ENCODE peak calls at places on chromosomes 2 and 18, in six cellular contexts. N is tibial artery; I is bronchial epithelial cell; W is CD4-positive, alpha-beta memory T cell; T is body of pancreas; G is aorta. A is an unnamed sample. For H3K36me3 and H3K27me3, the result is how much of the 10 kb centered on the place peaks cover.

GRCh38 chr18:27685807-27686412 is 491.0 kb downstream of the CDH2 start:
- DNase-seq in W (no peak), N (no peak), I (peak), G (no peak), T (peak), A (peak)

GRCh38 chr2:220893411-220893810 is 678.7 kb downstream of the EPHA4 start:
- DNase-seq in W (no peak), T (no peak), I (peak), G (no peak), N (no peak), A (no peak)

GRCh38 chr2:127217470-127218325 is 2.4 kb downstream of the CYP27C1 start:
- DNase-seq in W (no peak), I (peak), G (no peak), T (no peak), N (no peak), A (no peak)

GRCh38 chr2:37897511-37897910 is 27.6 kb upstream of the RMDN2 start:
- DNase-seq in G (no peak), T (no peak), N (no peak), W (no peak), I (no peak), A (no peak)

GRCh38 chr18:64082513-64082912 is 66.4 kb downstream of the LINC00305 start:
- DNase-seq in W (no peak), T (no peak), G (no peak), N (no peak), I (no peak), A (no peak)

GRCh38 chr2:146820672-146821071 is 1024.2 kb upstream of the ACVR2A start:
- DNase-seq in I (peak), W (no peak), G (no peak), N (no peak), T (no peak), A (no peak)

GRCh38 chr2:235055891-235056516 is 104.2 kb downstream of the SH3BP4 start:
- DNase-seq in N (no peak), W (no peak), I (peak), T (peak), G (no peak), A (peak)

GRCh38 chr2:133841905-133842304 is 273.6 kb upstream of the NCKAP5 start:
- DNase-seq in G (no peak), W (no peak), I (peak), N (no peak), T (no peak), A (no peak)

GRCh38 chr2:28413896-28414290 is 21.2 kb downstream of the FOSL2 start:
- DNase-seq in T (no peak), W (no peak), I (no peak), N (no peak), G (no peak), A (no peak)

GRCh38 chr18:37524546-37525301 is 40.9 kb downstream of the CELF4 start:
- DNase-seq in G (no peak), T (no peak), W (no peak), I (no peak), N (no peak), A (no peak)

GRCh38 chr2:70705160-70705850 is 62.7 kb downstream of the ADD2 start:
- DNase-seq in I (no peak), W (no peak), G (no peak), N (no peak), T (no peak), A (no peak)

GRCh38 chr2:64972856-64973255 is 16.3 kb upstream of the SLC1A4 start:
- DNase-seq in T (no peak), I (no peak), G (no peak), N (no peak), W (no peak), A (no peak)

GRCh38 chr2:239193925-239194687 is 206.7 kb downstream of the HDAC4 start:
- DNase-seq in T (peak), N (peak), I (no peak), G (no peak), W (no peak), A (no peak)
- H3K36me3 ChIP-seq in T (under half), N (under half), I (under half), G (under half), W (under half), A (under half)

GRCh38 chr2:165640232-165640923 is 153.7 kb downstream of the GALNT3 start:
- DNase-seq in N (no peak), G (no peak), I (peak), T (no peak), W (no peak), A (no peak)
- H3K27me3 ChIP-seq in N (under half), G (under half), I (under half), T (under half), W (under half), A (under half)

GRCh38 chr2:121363632-121364420 is 78.8 kb upstream of the TFCP2L1 start:
- DNase-seq in W (no peak), I (peak), T (no peak), N (no peak), G (no peak), A (no peak)

GRCh38 chr2:121367246-121367900 is 82.4 kb upstream of the TFCP2L1 start:
- DNase-seq in T (no peak), G (no peak), I (no peak), N (no peak), W (no peak), A (no peak)

GRCh38 chr2:121368155-121368554 is 83.2 kb upstream of the TFCP2L1 start:
- DNase-seq in G (no peak), N (no peak), W (no peak), I (no peak), T (no peak), A (no peak)

GRCh38 chr2:121365061-121365460 is 80.1 kb upstream of the TFCP2L1 start:
- DNase-seq in G (no peak), T (no peak), N (no peak), W (no peak), I (no peak), A (no peak)

DNA sequence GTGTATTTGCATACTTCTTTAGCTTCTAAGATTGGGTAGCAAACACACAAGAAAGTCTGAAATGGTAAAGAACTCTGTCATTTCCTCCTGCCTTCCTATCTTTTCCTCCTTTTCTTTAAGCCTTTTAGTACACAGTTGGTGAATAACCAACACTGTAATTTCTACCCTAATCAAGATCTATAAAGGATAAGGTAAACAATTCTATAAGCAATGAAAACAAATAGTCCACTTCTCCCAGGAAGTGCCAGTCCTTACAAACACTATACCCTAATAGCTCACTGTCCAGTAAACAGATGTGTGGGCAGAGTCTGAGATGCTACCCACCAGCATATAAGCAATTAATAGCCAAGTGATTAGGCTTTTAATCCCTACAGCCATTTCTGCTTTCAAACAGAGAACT is 81.0 kb upstream of the TFCP2L1 start:
- DNase-seq in G (no peak), T (no peak), N (no peak), W (no peak), I (no peak), A (no peak)
- H3K36me3 ChIP-seq in G (under half), T (under half), N (half or more), W (half or more), I (under half), A (under half)

DNA sequence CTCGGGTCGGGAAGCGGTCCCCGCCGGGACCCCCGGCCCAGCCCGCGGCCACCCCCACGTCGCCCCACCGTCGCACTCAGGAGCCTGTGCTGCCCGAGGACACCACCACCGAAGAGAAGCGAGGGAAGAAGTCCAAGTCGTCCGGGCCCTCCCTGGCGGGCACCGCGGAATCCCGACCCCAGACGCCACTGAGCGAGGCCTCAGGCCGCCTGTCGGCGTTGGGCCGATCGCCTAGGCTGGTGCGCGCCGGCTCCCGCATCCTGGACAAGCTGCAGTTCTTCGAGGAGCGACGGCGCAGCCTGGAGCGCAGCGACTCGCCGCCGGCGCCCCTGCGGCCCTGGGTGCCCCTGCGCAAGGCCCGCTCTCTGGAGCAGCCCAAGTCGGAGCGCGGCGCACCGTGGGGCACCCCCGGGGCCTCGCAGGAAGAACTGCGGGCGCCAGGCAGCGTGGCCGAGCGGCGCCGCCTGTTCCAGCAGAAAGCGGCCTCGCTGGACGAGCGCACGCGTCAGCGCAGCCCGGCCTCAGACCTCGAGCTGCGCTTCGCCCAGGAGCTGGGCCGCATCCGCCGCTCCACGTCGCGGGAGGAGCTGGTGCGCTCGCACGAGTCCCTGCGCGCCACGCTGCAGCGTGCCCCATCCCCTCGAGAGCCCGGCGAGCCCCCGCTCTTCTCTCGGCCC is 13.6 kb downstream of the SPEG start:
- DNase-seq in T (no peak), W (no peak), N (peak), I (no peak), G (peak), A (no peak)
- H3K27me3 ChIP-seq in T (under half), W (under half), N (under half), I (under half), G (under half), A (under half)

GRCh38 chr2:20250436-20250835 is 25.5 kb upstream of the SDC1 start:
- DNase-seq in I (no peak), G (no peak), T (no peak), N (no peak), W (no peak), A (no peak)
- H3K36me3 ChIP-seq in I (under half), G (under half), T (under half), N (half or more), W (under half), A (half or more)

DNA sequence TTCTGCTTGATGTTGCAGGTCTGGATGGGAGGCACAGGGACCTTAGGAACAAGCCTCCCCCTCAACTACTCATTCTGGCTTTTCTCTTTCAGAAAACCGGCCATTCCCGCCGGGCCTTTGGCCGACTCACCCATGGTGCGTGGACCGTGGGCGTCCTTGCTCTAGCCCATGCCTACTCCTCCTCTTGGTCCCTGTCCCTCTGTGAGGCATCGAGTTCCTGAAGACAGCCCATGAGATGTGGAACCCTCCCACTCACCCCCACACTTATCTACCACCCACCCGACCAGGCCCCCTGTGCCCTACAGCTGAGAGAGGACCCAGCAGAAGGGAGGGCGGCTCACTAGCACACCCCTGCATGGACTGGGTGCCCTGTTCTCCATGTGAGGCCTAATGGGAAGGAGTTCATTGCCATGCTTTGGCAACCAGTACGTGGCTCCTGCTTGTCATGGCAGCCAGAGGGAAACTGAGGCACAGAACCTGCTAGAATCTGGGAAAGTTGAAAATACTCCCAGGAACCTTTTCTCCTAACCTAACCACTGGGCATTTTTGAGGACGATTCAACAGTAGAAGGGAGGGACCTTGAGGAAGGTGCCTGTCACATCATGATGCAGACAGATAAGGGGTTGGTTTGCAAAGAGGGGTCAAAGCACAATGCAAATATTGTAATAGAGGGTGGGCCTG is 8.5 kb downstream of the SPEG start:
- DNase-seq in I (no peak), W (no peak), T (no peak), G (no peak), N (peak), A (no peak)
- H3K27me3 ChIP-seq in I (under half), W (under half), T (under half), G (under half), N (under half), A (under half)

GRCh38 chr2:18824317-18824716 is 234.9 kb upstream of the NT5C1B start:
- DNase-seq in T (no peak), N (no peak), W (no peak), I (no peak), G (no peak), A (no peak)

GRCh38 chr2:18828296-18828695 is 238.9 kb upstream of the NT5C1B start:
- DNase-seq in I (no peak), G (no peak), W (no peak), N (no peak), T (no peak), A (no peak)

GRCh38 chr2:18824915-18825314 is 235.5 kb upstream of the NT5C1B start:
- DNase-seq in I (no peak), G (no peak), W (no peak), T (no peak), N (no peak), A (no peak)

GRCh38 chr2:18829331-18829902 is 240.0 kb upstream of the NT5C1B start:
- DNase-seq in W (no peak), I (peak), N (no peak), T (no peak), G (no peak), A (no peak)

GRCh38 chr2:18825856-18826255 is 236.5 kb upstream of the NT5C1B start:
- DNase-seq in T (no peak), I (no peak), G (no peak), N (no peak), W (no peak), A (no peak)
- H3K36me3 ChIP-seq in T (under half), I (under half), G (under half), N (under half), W (under half), A (under half)

GRCh38 chr2:27243391-27244130 is 19.3 kb downstream of the SLC30A3 start:
- DNase-seq in N (no peak), I (no peak), G (peak), T (no peak), W (no peak), A (no peak)
- H3K27me3 ChIP-seq in N (under half), I (under half), G (under half), T (under half), W (under half), A (under half)

DNA sequence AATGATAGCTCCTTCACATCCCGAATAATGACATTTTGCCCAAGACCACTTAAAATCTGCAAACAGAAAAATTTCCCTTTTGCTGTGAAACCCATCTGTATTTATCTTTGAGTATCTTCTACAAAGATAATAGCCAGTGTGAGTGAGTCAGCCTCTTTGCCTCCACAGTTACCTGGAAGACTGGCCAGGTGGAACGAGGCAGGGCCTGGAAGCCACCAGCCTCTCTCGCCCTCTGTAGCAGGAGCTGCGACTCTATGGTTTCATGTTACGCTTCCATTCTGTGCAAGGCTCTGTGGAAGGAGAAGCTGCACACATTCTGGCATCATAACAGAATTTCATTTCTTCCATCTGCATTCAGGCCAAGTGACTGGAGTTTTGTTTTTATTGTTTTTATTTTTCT is 9.6 kb downstream of the ELP2 start:
- DNase-seq in T (no peak), W (no peak), G (no peak), I (no peak), N (no peak), A (no peak)
- H3K36me3 ChIP-seq in T (under half), W (under half), G (under half), I (under half), N (half or more), A (half or more)

GRCh38 chr2:44957656-44958327 is 16.3 kb downstream of the SIX3 start:
- DNase-seq in N (no peak), W (no peak), T (no peak), G (no peak), I (no peak), A (no peak)

GRCh38 chr2:44954902-44955592 is 13.5 kb downstream of the SIX3 start:
- DNase-seq in I (no peak), W (no peak), T (no peak), G (no peak), N (no peak), A (no peak)

GRCh38 chr2:44954306-44954901 is 12.9 kb downstream of the SIX3 start:
- DNase-seq in W (no peak), G (no peak), I (no peak), T (no peak), N (no peak), A (no peak)

GRCh38 chr2:44956841-44957240 is 15.3 kb downstream of the SIX3 start:
- DNase-seq in N (no peak), G (no peak), I (no peak), W (no peak), T (no peak), A (no peak)

DNA sequence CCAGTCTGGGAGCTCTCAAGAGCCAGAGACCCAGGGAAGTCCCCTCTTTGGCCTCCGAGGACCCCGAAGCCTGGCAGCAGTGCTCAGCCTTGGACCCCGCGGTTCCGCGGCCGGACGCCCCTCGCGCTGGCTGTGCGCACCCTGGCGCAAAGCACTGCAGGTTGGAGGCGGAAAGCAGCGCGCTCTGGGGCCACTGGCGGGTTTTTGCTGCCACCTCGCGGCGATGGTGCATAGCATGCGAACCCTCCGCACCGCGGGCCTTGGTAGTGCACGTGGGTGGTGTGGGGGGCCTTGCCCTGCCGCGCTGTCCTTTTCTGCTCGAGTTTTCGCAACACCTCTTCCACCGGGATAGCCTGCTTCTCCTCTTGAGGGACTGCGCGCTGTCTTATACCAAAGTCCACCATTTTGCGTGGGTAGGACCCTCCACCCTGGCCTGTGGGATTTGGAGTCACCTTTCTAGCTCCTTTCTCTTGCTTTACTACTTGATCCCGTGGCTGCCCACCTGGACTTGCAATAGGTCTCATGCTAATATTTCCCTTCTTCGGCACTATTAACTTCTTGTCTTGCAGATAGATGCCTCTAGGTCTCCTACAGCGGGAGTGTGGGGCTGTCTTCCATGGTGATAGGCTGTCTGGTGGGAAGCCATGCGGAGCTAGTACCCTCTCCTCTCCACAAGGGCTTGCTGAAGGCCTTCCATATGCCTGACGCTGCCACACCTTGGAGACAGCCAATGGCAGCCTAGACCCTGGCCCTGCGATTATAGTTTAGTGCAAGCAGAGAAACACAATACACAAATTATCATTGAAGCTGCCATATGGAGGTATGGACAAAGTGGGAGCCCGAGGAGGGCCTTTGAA is 14.3 kb downstream of the SIX3 start:
- DNase-seq in T (peak), I (peak), W (peak), G (peak), N (peak), A (peak)
- H3K27me3 ChIP-seq in T (under half), I (under half), W (under half), G (under half), N (half or more), A (under half)